ENCODE peak calls at places on chromosomes 5 and 9, in ten cellular contexts. Z is NCI-H345, F is aorta, I is T-helper 2 cell, Q is Right ventricle myocardium superior, H is hypothalamus, E is mesothelial cell of epicardium, M is Calu3, K is NCI-H2081, B is ovary. O is an unnamed sample.

GRCh38 chr5:55063220-55063863 is 39.1 kb upstream of the GZMA start:
- DNase-seq in I (no peak), K (no peak), Z (no peak), Q (no peak), B (no peak), E (no peak), H (no peak), F (no peak), M (no peak), O (no peak)

GRCh38 chr5:98865690-98866089 is 63.1 kb downstream of the CHD1 start:
- DNase-seq in H (no peak), Z (no peak), K (no peak), Q (no peak), B (no peak), E (no peak), M (no peak), I (no peak), F (no peak), O (no peak)

GRCh38 chr5:2783223-2783622 is 31.7 kb upstream of the IRX2 start:
- DNase-seq in Z (no peak), Q (no peak), B (no peak), M (no peak), E (no peak), K (no peak), I (no peak), F (no peak), H (no peak), O (no peak)

GRCh38 chr5:138944527-138945322 is 69.6 kb upstream of the LRRTM2 start:
- DNase-seq in I (no peak), F (peak), H (no peak), E (no peak), K (no peak), M (no peak), Q (no peak), Z (no peak), B (no peak), O (no peak)

GRCh38 chr5:139075066-139076050 is 122.8 kb downstream of the SIL1 start:
- DNase-seq in Z (no peak), I (no peak), F (no peak), E (no peak), Q (peak), M (no peak), H (no peak), B (no peak), K (no peak), O (no peak)

GRCh38 chr5:6404129-6404528 is 25.8 kb upstream of the MED10 start:
- DNase-seq in E (no peak), Q (no peak), Z (no peak), H (no peak), I (no peak), M (no peak), F (no peak), K (no peak), B (no peak), O (no peak)

GRCh38 chr5:112921833-112922817 is at the start of gene REEP5:
- DNase-seq in I (peak), E (peak), Q (peak), K (peak), Z (peak), B (peak), M (peak), F (peak), H (peak), O (peak)

GRCh38 chr9:126781717-126782388 is 23.0 kb upstream of the ZBTB43 start:
- DNase-seq in K (peak), F (peak), I (peak), H (peak), Z (peak), M (peak), E (peak), Q (peak), B (peak), O (peak)

GRCh38 chr5:24899180-24899579 is 254.4 kb upstream of the CDH10 start:
- DNase-seq in E (no peak), B (no peak), M (no peak), F (no peak), I (no peak), Q (no peak), H (no peak), K (no peak), Z (no peak), O (no peak)

GRCh38 chr9:123355761-123356520 is at the start of gene CRB2:
- DNase-seq in B (no peak), H (peak), M (no peak), E (peak), I (no peak), Z (no peak), K (no peak), Q (no peak), F (no peak), O (no peak)

GRCh38 chr5:91977599-91977998 is 594.5 kb upstream of the ARRDC3 start:
- DNase-seq in M (no peak), F (no peak), B (no peak), Z (no peak), I (no peak), Q (no peak), E (no peak), H (no peak), K (peak), O (no peak)

GRCh38 chr9:36995927-36996471 is 38.1 kb downstream of the PAX5 start:
- DNase-seq in Q (peak), H (no peak), M (peak), K (peak), Z (peak), E (peak), F (peak), I (peak), B (no peak), O (peak)

O was measured in B cell.